ENCODE peak calls at places on chromosomes 3 and 15, in eight cellular contexts. X is transverse colon, M is cardiac muscle cell, Q is H7, N is mesenchymal stem cell, F is heart left ventricle, O is lower lobe of right lung, Z is kidney epithelial cell. S is an unnamed sample.

GRCh38 chr3:12222765-12223485 is 64.2 kb upstream of the TIMP4 start:
- DNase-seq in Q (no peak), M (peak; percentile 73), O (no peak), Z (no peak), N (peak; percentile 41), F (no peak), X (no peak), S (peak; percentile 87)

GRCh38 chr3:3802021-3802420 is 2.8 kb downstream of the LRRN1 start:
- DNase-seq in Q (no peak), M (no peak), Z (no peak), F (no peak), N (no peak), O (no peak), X (no peak), S (no peak)

GRCh38 chr3:143771939-143772338 is 76.3 kb downstream of the SLC9A9 start:
- DNase-seq in N (no peak), X (no peak), Z (no peak), F (no peak), O (no peak), Q (no peak), M (no peak), S (no peak)

GRCh38 chr15:90264649-90265048 is 823 bp upstream of the NGRN start:
- DNase-seq in F (no peak), M (no peak), Z (no peak), X (peak; percentile 73), N (no peak), Q (no peak), O (no peak), S (no peak)

GRCh38 chr15:68791431-68792283 is 29.0 kb downstream of the ANP32A start:
- DNase-seq in N (no peak), F (no peak), O (no peak), M (no peak), Q (peak; percentile 72), X (no peak), Z (no peak), S (no peak)

GRCh38 chr15:34942363-34942762 is 27.2 kb downstream of the AQR start:
- DNase-seq in F (no peak), N (no peak), Z (no peak), X (no peak), M (peak; percentile 85), O (no peak), Q (no peak), S (peak; percentile 84)

GRCh38 chr3:175852560-175852959 is 993.4 kb downstream of the NAALADL2 start:
- DNase-seq in X (no peak), M (no peak), O (no peak), N (no peak), F (no peak), Q (no peak), Z (no peak), S (no peak)

GRCh38 chr3:154904328-154904727 is 175.8 kb upstream of the MME start:
- DNase-seq in F (no peak), Q (peak; percentile 44), N (peak; percentile 36), M (peak; percentile 38), Z (no peak), X (no peak), O (no peak), S (no peak)

GRCh38 chr3:42028474-42028873 is 62.7 kb upstream of the TRAK1 start:
- DNase-seq in X (no peak), F (no peak), Z (no peak), N (no peak), O (no peak), Q (no peak), M (no peak), S (no peak)

GRCh38 chr3:129336093-129336706 is 57.5 kb downstream of the HMCES start:
- DNase-seq in O (no peak), Q (no peak), F (no peak), M (no peak), N (no peak), Z (no peak), X (no peak), S (no peak)

GRCh38 chr3:82048711-82049110 is 287.3 kb upstream of the GBE1 start:
- DNase-seq in Q (no peak), N (no peak), M (no peak), Z (no peak), X (no peak), F (no peak), O (no peak), S (no peak)

GRCh38 chr3:130582457-130583155 is 65.6 kb downstream of the COL6A6 start:
- DNase-seq in F (no peak), O (no peak), Z (no peak), Q (no peak), M (no peak), X (no peak), N (no peak), S (no peak)

GRCh38 chr3:33578325-33579180 is 138.3 kb upstream of the UBP1 start:
- DNase-seq in F (no peak), N (peak; percentile 41), Q (peak; percentile 8), O (no peak), X (no peak), M (peak; percentile 32), Z (no peak), S (peak; percentile 15)

GRCh38 chr3:17039579-17039978 is 154.8 kb downstream of the PLCL2 start:
- DNase-seq in Q (no peak), Z (peak; percentile 59), O (no peak), X (no peak), F (no peak), N (peak; percentile 66), M (peak; percentile 90), S (peak; percentile 66)

GRCh38 chr3:17179381-17180205 is 294.8 kb downstream of the PLCL2 start:
- DNase-seq in X (no peak), O (no peak), N (peak; percentile 61), Z (no peak), F (peak; percentile 42), Q (no peak), M (peak; percentile 25), S (peak; percentile 70)

GRCh38 chr15:95559875-95560394 is 770.6 kb upstream of the NR2F2 start:
- DNase-seq in X (no peak), N (peak; percentile 97), Z (peak; percentile 79), F (no peak), M (peak; percentile 92), Q (no peak), O (no peak), S (peak; percentile 95)

GRCh38 chr3:57100046-57100695 is 39.7 kb downstream of the SPATA12 start:
- DNase-seq in O (no peak), M (peak; percentile 85), Z (no peak), F (peak; percentile 62), Q (peak; percentile 76), X (peak; percentile 71), N (peak; percentile 73), S (peak; percentile 55)

GRCh38 chr3:143471705-143472104 is 352.1 kb downstream of the CHST2 start:
- DNase-seq in Z (no peak), F (no peak), Q (no peak), X (no peak), N (no peak), M (no peak), O (no peak), S (no peak)

GRCh38 chr3:61108247-61109019 is 142.8 kb downstream of the FHIT start:
- DNase-seq in Z (no peak), Q (no peak), X (no peak), O (no peak), M (no peak), F (no peak), N (no peak), S (no peak)

GRCh38 chr3:86695752-86696151 is 295.2 kb downstream of the VGLL3 start:
- DNase-seq in N (no peak), Q (no peak), X (no peak), Z (no peak), M (no peak), F (no peak), O (no peak), S (no peak)

GRCh38 chr3:60594025-60594424 is 657.2 kb downstream of the FHIT start:
- DNase-seq in O (peak; percentile 77), M (peak; percentile 73), Q (no peak), X (peak; percentile 35), F (peak; percentile 71), Z (no peak), N (peak; percentile 55), S (peak; percentile 88)

GRCh38 chr3:142808103-142808917 is 80.6 kb downstream of the PCOLCE2 start:
- DNase-seq in Q (no peak), M (peak; percentile 62), N (peak; percentile 72), X (no peak), Z (peak; percentile 21), O (no peak), F (no peak), S (peak; percentile 60)

GRCh38 chr15:99058421-99058870 is 46.4 kb upstream of the SYNM start:
- DNase-seq in Q (peak; percentile 77), X (no peak), Z (no peak), N (no peak), F (no peak), O (no peak), M (no peak), S (peak; percentile 8)
- H3K4me3 ChIP-seq in Q (peak overlapping the region; percentile 48), X (peak overlapping the region; percentile 26), Z (peak overlapping the region; percentile 52), N (peak overlapping the region; percentile 76), F (peak overlapping the region; percentile 70), O (peak overlapping the region; percentile 43), M (peak overlapping the region; percentile 32), S (peak overlapping the region; percentile 55)

GRCh38 chr3:133460809-133461208 is 61.0 kb downstream of the BFSP2 start:
- DNase-seq in O (no peak), X (no peak), M (no peak), Q (no peak), F (no peak), N (no peak), Z (no peak), S (no peak)
- H3K4me3 ChIP-seq in O (no peak overlapping the region), X (no peak overlapping the region), M (no peak overlapping the region), Q (no peak overlapping the region), F (no peak overlapping the region), N (no peak overlapping the region), Z (no peak overlapping the region), S (no peak overlapping the region)

GRCh38 chr3:196216081-196216564 is at the start of gene SLC51A:
- DNase-seq in Q (peak; percentile 89), M (no peak), Z (no peak), F (no peak), O (no peak), N (no peak), X (peak; percentile 68), S (no peak)
- H3K4me3 ChIP-seq in Q (peak within 1 kb of the TSS; percentile 33), M (no peak within 1 kb of the TSS), Z (no peak within 1 kb of the TSS), F (no peak within 1 kb of the TSS), O (no peak within 1 kb of the TSS), N (no peak within 1 kb of the TSS), X (peak within 1 kb of the TSS; percentile 22), S (no peak within 1 kb of the TSS)

DNA sequence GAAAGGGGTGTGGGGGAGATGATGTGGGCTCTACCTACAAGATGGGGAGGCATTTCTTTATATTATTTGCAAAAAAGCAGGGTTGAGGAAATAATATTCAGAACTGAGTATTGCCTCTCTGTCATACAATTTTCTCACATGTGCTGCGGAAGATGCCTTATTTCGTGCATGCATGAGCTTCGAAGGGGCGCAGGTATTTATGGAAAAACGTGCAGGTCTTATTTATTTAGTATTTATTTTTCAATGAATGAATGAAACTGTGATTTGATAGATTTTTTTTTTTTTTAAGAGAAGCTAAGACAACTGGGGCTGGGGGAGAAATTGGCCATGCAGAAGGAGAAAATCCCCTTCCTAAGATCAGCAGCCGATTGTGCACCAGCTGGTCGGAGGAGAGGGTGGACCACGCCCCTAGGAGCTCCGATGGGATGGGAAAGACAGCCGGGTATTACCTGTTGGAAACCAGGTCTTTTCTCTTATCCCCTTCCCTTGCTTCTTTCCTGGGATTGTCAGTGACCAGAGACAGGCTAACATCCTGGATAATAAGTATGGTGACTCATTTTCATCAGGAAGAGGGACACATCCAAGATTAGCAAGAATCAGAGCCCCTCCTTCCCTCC is 827 bp downstream of the GAP43 start:
- DNase-seq in M (no peak), Q (peak; percentile 2), N (no peak), X (no peak), F (no peak), Z (no peak), O (no peak), S (no peak)
- H3K4me3 ChIP-seq in M (peak overlapping the region; percentile 29), Q (peak overlapping the region; percentile 82), N (peak overlapping the region; percentile 77), X (no peak overlapping the region), F (peak overlapping the region; percentile 58), Z (no peak overlapping the region), O (no peak overlapping the region), S (no peak overlapping the region)